ENCODE peak calls at places on chromosomes 7 and 10, in eight cellular contexts. M is hepatocyte, B is HCT116, N is Panc1, L is left lung, X is GM23338, H is colonic mucosa, W is thoracic aorta. Y is an unnamed sample. For H3K4me1, the result is how much of the 10 kb centered on the place peaks cover.

GRCh38 chr10:128011059-128011979 is 104.4 kb downstream of the PTPRE start:
- DNase-seq in X (peak), W (no peak), B (peak), M (peak), L (peak), H (peak), N (peak), Y (no peak)

GRCh38 chr7:150799741-150800575 is at the start of gene TMEM176B:
- DNase-seq in M (peak), H (peak), X (peak), L (peak), B (no peak), W (no peak), N (no peak), Y (no peak)

GRCh38 chr10:119541046-119541445 is 1.5 kb downstream of the RGS10 start:
- DNase-seq in N (no peak), L (no peak), H (no peak), M (no peak), B (no peak), X (no peak), W (no peak), Y (no peak)

GRCh38 chr10:104309980-104310978 is 28.0 kb downstream of the ITPRIP start:
- DNase-seq in B (no peak), N (no peak), X (no peak), M (no peak), H (no peak), L (no peak), W (peak), Y (no peak)

GRCh38 chr10:36888925-36889573 is 236.3 kb upstream of the ANKRD30A start:
- DNase-seq in B (peak), X (peak), H (peak), W (no peak), M (peak), L (no peak), N (peak), Y (peak)

GRCh38 chr10:29501692-29502091 is 133.1 kb downstream of the SVIL start:
- DNase-seq in M (no peak), N (no peak), L (no peak), W (no peak), H (no peak), B (peak), X (no peak), Y (peak)

GRCh38 chr7:24732646-24733413 is 24.4 kb downstream of the GSDME start:
- DNase-seq in N (no peak), W (no peak), H (no peak), L (peak), B (no peak), M (peak), X (no peak), Y (peak)

GRCh38 chr10:133528845-133529575 is 1.8 kb downstream of the CYP2E1 start:
- DNase-seq in B (no peak), M (no peak), H (no peak), L (no peak), X (peak), N (no peak), W (no peak), Y (no peak)

GRCh38 chr7:22481726-22482125 is 18.3 kb downstream of the STEAP1B start:
- DNase-seq in N (no peak), H (no peak), M (no peak), B (no peak), W (no peak), L (no peak), X (no peak), Y (no peak)

GRCh38 chr7:80014507-80014906 is 120.1 kb upstream of the GNAI1 start:
- DNase-seq in B (no peak), W (no peak), M (peak), H (no peak), L (no peak), X (peak), N (no peak), Y (peak)

GRCh38 chr7:139095194-139095659 is 14.3 kb downstream of the ZC3HAV1 start:
- DNase-seq in M (no peak), B (no peak), H (peak), N (no peak), W (no peak), X (no peak), L (peak), Y (no peak)

GRCh38 chr7:121891731-121892130 is 18.8 kb downstream of the PTPRZ1 start:
- DNase-seq in X (peak), N (no peak), H (no peak), B (peak), L (no peak), M (no peak), W (no peak), Y (no peak)

GRCh38 chr10:99870051-99870730 is 87.8 kb downstream of the ABCC2 start:
- DNase-seq in B (no peak), N (no peak), M (no peak), L (no peak), H (no peak), W (no peak), X (no peak), Y (no peak)

GRCh38 chr10:24849537-24850299 is 102.7 kb downstream of the PRTFDC1 start:
- DNase-seq in W (no peak), L (no peak), N (no peak), B (peak), M (no peak), X (peak), H (peak), Y (peak)

GRCh38 chr10:131049051-131049450 is 262.5 kb downstream of the TCERG1L start:
- DNase-seq in N (no peak), B (no peak), L (no peak), M (no peak), W (no peak), H (no peak), X (peak), Y (no peak)

GRCh38 chr10:77422491-77423338 is 214.9 kb downstream of the KCNMA1 start:
- DNase-seq in H (no peak), W (no peak), M (no peak), X (no peak), N (no peak), B (no peak), L (no peak), Y (no peak)
- TF ChIP-seq CTCF in H (no peak), W (no peak), M (no peak), X (no peak), N (no peak), B (no peak), L (no peak), Y (no peak)

GRCh38 chr10:48804740-48805182 is 120.1 kb downstream of the WDFY4 start:
- DNase-seq in N (no peak), B (no peak), M (peak), X (no peak), L (no peak), H (no peak), W (no peak), Y (no peak)
- H3K4me1 ChIP-seq in N (under half), B (under half), M (under half), X (under half), L (under half), H (under half), W (under half), Y (under half)

GRCh38 chr7:43244782-43245181 is 132.3 kb downstream of the HECW1 start:
- DNase-seq in X (no peak), L (no peak), N (no peak), B (no peak), H (no peak), W (no peak), M (no peak), Y (no peak)

GRCh38 chr7:43247757-43248156 is 135.3 kb downstream of the HECW1 start:
- DNase-seq in B (no peak), H (no peak), L (no peak), X (no peak), W (no peak), M (no peak), N (no peak), Y (no peak)

GRCh38 chr7:43249808-43250145 is 137.3 kb downstream of the HECW1 start:
- DNase-seq in L (no peak), N (no peak), X (no peak), B (no peak), M (peak), W (no peak), H (no peak), Y (no peak)

GRCh38 chr7:43248961-43249807 is 136.7 kb downstream of the HECW1 start:
- DNase-seq in H (peak), W (no peak), L (peak), N (peak), B (peak), X (no peak), M (no peak), Y (no peak)

GRCh38 chr7:43248553-43248952 is 136.1 kb downstream of the HECW1 start:
- DNase-seq in N (no peak), B (no peak), X (no peak), W (no peak), H (no peak), M (no peak), L (no peak), Y (no peak)
- H3K27ac ChIP-seq in N (peak), B (peak), X (no peak), W (no peak), H (no peak), M (peak), L (no peak), Y (no peak)

GRCh38 chr7:10015687-10016086 is 958.0 kb upstream of the PHF14 start:
- DNase-seq in H (no peak), L (no peak), X (no peak), M (no peak), W (no peak), N (no peak), B (no peak), Y (no peak)
- TF ChIP-seq CTCF in H (no peak), L (no peak), X (no peak), M (no peak), W (no peak), N (no peak), B (no peak), Y (no peak)